ENCODE peak calls at places on chromosomes 3 and 15, in four cellular contexts. Q, I, U and P are unnamed samples.

GRCh38 chr3:13718000-13718399 is 161.9 kb downstream of the WNT7A start:
- DNase-seq in Q (no peak), I (no peak), U (no peak), P (no peak)

GRCh38 chr3:142447308-142447851 is 457 bp downstream of the XRN1 start:
- DNase-seq in U (peak), Q (peak), I (peak), P (peak)

GRCh38 chr3:167821248-167821805 is 85.8 kb downstream of the SERPINI1 start:
- DNase-seq in Q (no peak), U (no peak), I (no peak), P (no peak)

GRCh38 chr3:120147072-120147871 is 53.0 kb upstream of the GSK3B start:
- DNase-seq in U (no peak), I (peak), Q (peak), P (no peak)

GRCh38 chr3:42841332-42841731 is 32.1 kb downstream of the ACKR2 start:
- DNase-seq in I (no peak), U (no peak), Q (no peak), P (no peak)

GRCh38 chr15:78680416-78681068 is 39.5 kb upstream of the CHRNB4 start:
- DNase-seq in I (no peak), U (no peak), Q (no peak), P (peak)

GRCh38 chr3:81550415-81550814 is 211.0 kb downstream of the GBE1 start:
- DNase-seq in U (no peak), I (no peak), Q (no peak), P (no peak)

GRCh38 chr3:151576524-151576923 is 115.7 kb upstream of the IGSF10 start:
- DNase-seq in U (no peak), Q (no peak), I (no peak), P (no peak)

GRCh38 chr15:41921167-41921566 is 27.3 kb upstream of the SPTBN5 start:
- DNase-seq in Q (no peak), I (no peak), U (no peak), P (no peak)

GRCh38 chr3:185362850-185363661 is at the start of gene MAP3K13:
- DNase-seq in Q (peak), I (no peak), U (peak), P (peak)

GRCh38 chr15:40787344-40787841 is 17.6 kb downstream of the C15orf62 start:
- DNase-seq in U (no peak), I (peak), Q (peak), P (peak)

GRCh38 chr3:151537751-151538150 is 76.9 kb upstream of the IGSF10 start:
- DNase-seq in Q (no peak), U (no peak), I (no peak), P (no peak)

GRCh38 chr3:108091498-108092259 is 848 bp upstream of the CD47 start:
- DNase-seq in Q (no peak), I (no peak), U (no peak), P (no peak)